ENCODE peak calls at places on chromosomes 12 and 14, in seven cellular contexts. I, O, W, U, P, K and V are unnamed samples.
A peak's percentile ranks its signal among the peaks of the same experiment; 100 is the strongest.

GRCh38 chr14:55077155-55077554 is 25.7 kb downstream of the MAPK1IP1L start:
- DNase-seq in I (no peak), O (no peak), W (no peak), U (no peak), P (no peak), K (no peak), V (no peak)

GRCh38 chr12:86137936-86138335 is 118.3 kb downstream of the MGAT4C start:
- DNase-seq in I (no peak), O (no peak), W (no peak), U (no peak), P (peak; percentile 2), K (no peak), V (no peak)

GRCh38 chr12:45601390-45601789 is 128.1 kb upstream of the ARID2 start:
- DNase-seq in I (no peak), O (no peak), W (no peak), U (no peak), P (no peak), K (no peak), V (no peak)

GRCh38 chr12:42804928-42805327 is 215.4 kb upstream of the PRICKLE1 start:
- DNase-seq in I (no peak), O (no peak), W (no peak), U (no peak), P (no peak), K (no peak), V (no peak)

GRCh38 chr12:13189254-13189653 is 7.3 kb upstream of the EMP1 start:
- DNase-seq in I (no peak), O (no peak), W (no peak), U (no peak), P (no peak), K (no peak), V (no peak)

GRCh38 chr14:76386922-76387782 is 11.2 kb downstream of the ESRRB start:
- DNase-seq in I (peak; percentile 90), O (peak; percentile 47), W (peak; percentile 87), U (peak; percentile 78), P (no peak), K (peak; percentile 87), V (peak; percentile 68)

GRCh38 chr12:105878964-105879363 is 259.8 kb downstream of the NUAK1 start:
- DNase-seq in I (no peak), O (no peak), W (no peak), U (no peak), P (no peak), K (no peak), V (no peak)

GRCh38 chr12:111803038-111803626 is 36.4 kb downstream of the ALDH2 start:
- DNase-seq in I (no peak), O (no peak), W (no peak), U (no peak), P (no peak), K (no peak), V (no peak)

GRCh38 chr14:71556730-71557129 is 375.5 kb upstream of the RGS6 start:
- DNase-seq in I (no peak), O (no peak), W (no peak), U (no peak), P (no peak), K (no peak), V (no peak)

GRCh38 chr12:47078086-47078395 is 1.4 kb upstream of the PCED1B start:
- DNase-seq in I (no peak), O (no peak), W (no peak), U (no peak), P (no peak), K (no peak), V (no peak)

GRCh38 chr12:89469361-89469760 is 55.2 kb downstream of the GALNT4 start:
- DNase-seq in I (no peak), O (no peak), W (peak; percentile 16), U (no peak), P (no peak), K (no peak), V (no peak)

GRCh38 chr14:23550827-23551265 is 719 bp downstream of the ZFHX2 start:
- DNase-seq in I (peak; percentile 49), O (peak; percentile 50), W (no peak), U (no peak), P (no peak), K (no peak), V (no peak)

DNA sequence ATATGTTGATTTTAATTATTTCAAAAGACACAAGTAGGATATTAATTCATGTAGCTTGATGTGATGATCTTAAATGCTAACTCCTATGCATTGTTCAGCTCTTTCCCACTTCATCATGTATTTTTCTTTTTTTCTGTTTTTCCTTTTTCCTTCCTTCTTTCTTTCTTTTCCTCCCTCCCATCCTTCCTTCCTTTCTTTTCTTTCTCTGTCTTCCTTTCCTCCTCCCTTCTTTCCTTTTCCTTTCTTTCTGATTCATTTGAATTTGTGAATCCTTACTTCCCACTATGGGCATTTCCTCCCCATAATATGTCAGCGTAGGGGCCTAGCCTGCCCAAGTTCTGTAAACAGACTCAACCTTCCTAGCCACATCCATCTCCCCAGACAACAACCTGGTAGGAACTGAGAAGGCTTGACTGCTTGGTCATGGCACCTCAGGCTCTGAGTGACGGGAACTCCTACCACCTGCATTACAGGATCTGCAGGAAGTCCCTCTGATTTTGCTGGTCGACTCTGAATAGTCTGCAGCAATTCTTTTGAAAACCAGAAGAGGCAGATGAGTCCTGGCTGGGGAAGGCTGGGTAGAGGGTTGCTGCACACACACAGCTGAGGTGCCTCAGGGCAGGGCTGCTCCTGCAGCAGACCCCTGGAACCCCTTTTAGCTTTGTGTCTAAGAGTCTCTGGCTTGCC is 33.4 kb upstream of the BHLHE41 start:
- DNase-seq in I (no peak), O (no peak), W (peak; percentile 19), U (no peak), P (no peak), K (no peak), V (no peak)
- TF ChIP-seq CTCF in I (no peak), O (no peak), W (no peak), U (no peak), P (no peak), K (no peak), V (peak; percentile 12)

GRCh38 chr12:72476301-72476700 is 204.1 kb downstream of the TRHDE start:
- DNase-seq in I (no peak), O (no peak), W (no peak), U (no peak), P (no peak), K (no peak), V (no peak)
- TF ChIP-seq CTCF in I (no peak), O (no peak), W (no peak), U (no peak), P (no peak), K (no peak), V (no peak)

DNA sequence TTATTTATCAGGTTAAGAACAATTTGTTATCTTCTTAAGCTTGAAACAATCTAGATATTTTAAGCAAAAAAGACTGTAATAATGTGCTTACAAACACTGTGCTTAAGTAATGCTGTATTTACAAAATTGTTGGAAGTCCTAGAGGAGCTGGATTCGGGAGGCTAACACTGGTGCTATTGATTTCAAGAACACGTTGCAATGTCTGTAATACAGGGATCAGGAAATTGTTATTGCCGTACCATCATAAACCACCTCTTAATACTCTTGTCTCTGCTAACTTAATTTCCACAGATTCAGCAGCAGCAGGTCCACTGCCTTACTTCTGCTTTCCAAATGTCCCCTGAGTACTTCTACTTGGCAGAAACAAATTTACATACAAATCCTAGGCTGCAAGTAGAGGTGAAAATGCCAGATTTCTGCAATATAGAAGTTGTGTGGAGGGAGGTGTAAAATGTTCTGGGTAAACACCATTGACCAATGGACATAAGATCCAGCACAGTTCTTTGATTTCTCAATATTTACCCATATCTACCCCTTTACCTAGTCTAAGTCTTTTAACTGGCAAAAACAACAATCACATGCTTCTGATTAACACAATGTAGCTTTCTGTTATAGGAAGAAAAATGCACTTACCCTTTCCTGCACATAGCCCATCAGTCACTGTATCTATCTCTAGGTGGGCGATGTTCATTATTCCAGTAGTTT is 663.4 kb downstream of the TMTC2 start:
- DNase-seq in I (no peak), O (no peak), W (no peak), U (no peak), P (no peak), K (no peak), V (no peak)
- TF ChIP-seq CTCF in I (no peak), O (no peak), W (no peak), U (no peak), P (no peak), K (no peak), V (no peak)

GRCh38 chr12:34352098-34352497 is 329.8 kb downstream of the ALG10 start:
- DNase-seq in I (no peak), O (no peak), W (no peak), U (no peak), P (no peak), K (no peak), V (no peak)
- TF ChIP-seq CTCF in I (no peak), O (no peak), W (no peak), U (no peak), P (no peak), K (no peak), V (no peak)

GRCh38 chr14:103688441-103688840 is 26.8 kb downstream of the XRCC3 start:
- DNase-seq in I (no peak), O (no peak), W (no peak), U (no peak), P (no peak), K (no peak), V (no peak)

GRCh38 chr14:103688906-103689902 is 26.0 kb downstream of the XRCC3 start:
- DNase-seq in I (no peak), O (peak; percentile 67), W (peak; percentile 71), U (no peak), P (no peak), K (no peak), V (no peak)

GRCh38 chr14:103692159-103692558 is 23.1 kb downstream of the XRCC3 start:
- DNase-seq in I (no peak), O (no peak), W (no peak), U (no peak), P (no peak), K (no peak), V (no peak)

GRCh38 chr14:103692871-103693270 is 22.4 kb downstream of the XRCC3 start:
- DNase-seq in I (no peak), O (no peak), W (no peak), U (no peak), P (no peak), K (no peak), V (no peak)

DNA sequence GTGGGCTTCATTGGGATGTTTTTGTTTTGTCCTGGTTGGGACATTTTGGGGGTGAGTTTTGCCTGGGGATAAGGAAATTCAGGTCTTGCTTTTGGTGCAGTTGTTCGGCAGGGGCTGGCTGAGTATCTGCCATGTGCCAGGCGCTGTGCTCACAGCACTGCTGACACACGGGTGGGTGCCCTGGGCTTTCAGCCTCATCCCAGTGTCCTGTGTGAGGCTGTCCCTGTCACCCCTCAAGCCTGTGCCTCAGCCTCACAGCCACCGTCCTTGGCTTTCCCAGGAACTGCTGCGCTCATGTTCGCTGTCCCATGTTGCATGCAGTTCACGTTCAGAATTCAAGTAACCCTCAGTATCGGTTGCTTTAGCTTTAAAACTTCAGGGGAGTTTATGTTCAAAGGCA is 24.9 kb downstream of the XRCC3 start:
- DNase-seq in I (no peak), O (no peak), W (no peak), U (no peak), P (no peak), K (no peak), V (no peak)
- TF ChIP-seq CTCF in I (no peak), O (no peak), W (no peak), U (no peak), P (no peak), K (no peak), V (no peak)

GRCh38 chr12:2877047-2877958 is at the start of the genes FOXM1 and RHNO1:
- DNase-seq in I (peak; percentile 92), O (peak; percentile 89), W (peak; percentile 94), U (peak; percentile 94), P (no peak), K (peak; percentile 88), V (peak; percentile 98)
- TF ChIP-seq CTCF in I (no peak), O (peak; percentile 33), W (peak; percentile 11), U (no peak), P (peak; percentile 23), K (no peak), V (peak; percentile 20)

GRCh38 chr14:61470261-61470953 is 149.0 kb downstream of the PRKCH start:
- DNase-seq in I (no peak), O (peak; percentile 48), W (no peak), U (no peak), P (peak; percentile 70), K (no peak), V (no peak)
- TF ChIP-seq CTCF in I (no peak), O (peak; percentile 42), W (no peak), U (no peak), P (peak; percentile 35), K (no peak), V (no peak)